ENCODE peak calls at places on chromosomes 6 and 20, in seven cellular contexts. Q, W, Y, K, L, B and D are unnamed samples.
A peak's percentile ranks its signal among the peaks of the same experiment; 100 is the strongest.

GRCh38 chr6:130453230-130453629 is 87.4 kb downstream of the TMEM200A start:
- DNase-seq in Q (peak; percentile 40), W (peak; percentile 35), Y (peak; percentile 80), K (no peak), L (no peak), B (peak; percentile 79), D (no peak)

GRCh38 chr6:139841794-139842215 is 467.4 kb upstream of the CITED2 start:
- DNase-seq in Q (no peak), W (no peak), Y (no peak), K (no peak), L (no peak), B (no peak), D (no peak)

GRCh38 chr6:55185144-55185543 is 10.8 kb downstream of the HCRTR2 start:
- DNase-seq in Q (no peak), W (no peak), Y (no peak), K (no peak), L (no peak), B (no peak), D (no peak)

GRCh38 chr6:155196891-155197290 is 66.9 kb upstream of the CLDN20 start:
- DNase-seq in Q (no peak), W (no peak), Y (no peak), K (no peak), L (no peak), B (no peak), D (no peak)

GRCh38 chr6:42251911-42252637 is 34.4 kb upstream of the MRPS10 start:
- DNase-seq in Q (peak; percentile 33), W (no peak), Y (no peak), K (no peak), L (no peak), B (no peak), D (no peak)

GRCh38 chr6:9516207-9516606 is 898.7 kb downstream of the TFAP2A start:
- DNase-seq in Q (peak; percentile 68), W (peak; percentile 60), Y (peak; percentile 83), K (peak; percentile 17), L (peak; percentile 48), B (peak; percentile 32), D (peak; percentile 30)

GRCh38 chr6:32566957-32567356 is 22.7 kb downstream of the HLA-DRB1 start:
- DNase-seq in Q (no peak), W (peak; percentile 27), Y (no peak), K (no peak), L (no peak), B (peak; percentile 82), D (no peak)

GRCh38 chr6:154154389-154154967 is 115.4 kb downstream of the OPRM1 start:
- DNase-seq in Q (peak; percentile 69), W (peak; percentile 54), Y (peak; percentile 80), K (peak; percentile 61), L (no peak), B (peak; percentile 85), D (no peak)

GRCh38 chr20:35302421-35303335 is 10.5 kb upstream of the FAM83C start:
- DNase-seq in Q (no peak), W (no peak), Y (peak; percentile 88), K (no peak), L (no peak), B (no peak), D (no peak)

GRCh38 chr6:156557269-156557885 is 219.8 kb upstream of the ARID1B start:
- DNase-seq in Q (no peak), W (peak; percentile 82), Y (peak; percentile 28), K (no peak), L (no peak), B (no peak), D (peak; percentile 71)

GRCh38 chr6:90835584-90836212 is 248.8 kb upstream of the MAP3K7 start:
- DNase-seq in Q (no peak), W (no peak), Y (no peak), K (no peak), L (no peak), B (no peak), D (no peak)

GRCh38 chr6:26184492-26184891 is 97.3 kb downstream of the HFE start:
- DNase-seq in Q (no peak), W (no peak), Y (no peak), K (no peak), L (no peak), B (no peak), D (no peak)

GRCh38 chr6:26185802-26186201 is 98.6 kb downstream of the HFE start:
- DNase-seq in Q (no peak), W (no peak), Y (no peak), K (no peak), L (no peak), B (no peak), D (no peak)

GRCh38 chr6:26183237-26183580 is 96.0 kb downstream of the HFE start:
- DNase-seq in Q (no peak), W (no peak), Y (no peak), K (no peak), L (no peak), B (no peak), D (no peak)

GRCh38 chr6:26185004-26185403 is 97.8 kb downstream of the HFE start:
- DNase-seq in Q (no peak), W (no peak), Y (no peak), K (no peak), L (no peak), B (no peak), D (no peak)

GRCh38 chr6:26183581-26184408 is 96.6 kb downstream of the HFE start:
- DNase-seq in Q (peak; percentile 91), W (peak; percentile 98), Y (peak; percentile 92), K (peak; percentile 79), L (peak; percentile 82), B (peak; percentile 97), D (peak; percentile 78)
- H3K4me2 ChIP-seq in Q (peak overlapping the region; percentile 71), W (peak overlapping the region; percentile 77), Y (peak overlapping the region; percentile 76), K (peak overlapping the region; percentile 56), L (peak overlapping the region; percentile 68), B (peak overlapping the region; percentile 73), D (peak overlapping the region; percentile 54)

DNA sequence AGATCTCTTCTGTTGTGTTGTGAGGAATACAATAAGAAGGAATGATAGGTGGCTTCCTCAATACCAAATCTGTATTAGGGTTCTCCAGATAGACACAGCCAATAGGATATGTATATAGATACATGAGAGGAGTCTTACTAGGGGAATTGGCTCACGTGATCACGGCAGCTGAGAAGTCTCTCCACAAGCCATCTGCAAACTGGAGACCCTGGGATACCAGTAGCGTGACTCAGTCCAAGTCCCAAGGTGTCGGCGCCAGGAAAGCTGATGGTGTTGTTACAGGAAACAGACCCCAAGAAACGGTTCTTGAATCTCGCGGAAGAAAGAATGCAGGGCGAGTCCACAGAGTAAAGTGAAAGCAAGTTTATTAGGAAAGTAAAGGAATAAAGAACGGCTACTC is 61.4 kb downstream of the SYTL3 start:
- DNase-seq in Q (peak; percentile 37), W (no peak), Y (peak; percentile 87), K (no peak), L (no peak), B (no peak), D (no peak)
- H3K23ac ChIP-seq in Q (no peak overlapping the region), W (no peak overlapping the region), Y (no peak overlapping the region), K (no peak overlapping the region), L (no peak overlapping the region), B (no peak overlapping the region), D (no peak overlapping the region)

GRCh38 chr6:89237158-89237557 is 20.0 kb upstream of the GABRR1 start:
- DNase-seq in Q (no peak), W (no peak), Y (no peak), K (no peak), L (no peak), B (no peak), D (no peak)
- H3K4ac ChIP-seq in Q (no peak overlapping the region), W (no peak overlapping the region), Y (no peak overlapping the region), K (no peak overlapping the region), L (no peak overlapping the region), B (no peak overlapping the region), D (no peak overlapping the region)

DNA sequence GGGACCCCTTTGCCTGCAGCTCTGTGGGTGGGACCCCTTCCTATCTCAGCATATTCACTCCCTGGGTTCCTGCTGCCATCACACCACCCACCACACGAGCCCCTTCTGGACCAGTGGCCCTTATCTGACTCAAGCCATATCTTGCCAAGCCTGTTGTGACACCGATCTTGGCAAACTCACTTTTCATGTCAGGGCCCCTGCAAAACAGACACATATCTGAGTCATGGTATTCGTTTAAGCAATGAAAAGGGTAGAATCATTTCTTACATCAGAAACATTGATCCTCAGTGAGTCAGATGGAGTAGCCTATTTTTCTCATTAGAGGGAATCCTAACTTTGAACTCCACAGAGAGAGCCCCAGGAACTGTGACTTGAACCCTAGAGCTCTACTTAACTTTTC is 10.6 kb downstream of the RAET1E start:
- DNase-seq in Q (peak; percentile 65), W (no peak), Y (peak; percentile 89), K (no peak), L (no peak), B (peak; percentile 67), D (no peak)
- H3K4me2 ChIP-seq in Q (no peak overlapping the region), W (no peak overlapping the region), Y (peak overlapping the region; percentile 8), K (no peak overlapping the region), L (no peak overlapping the region), B (no peak overlapping the region), D (no peak overlapping the region)

GRCh38 chr6:65461121-65461520 is 245.9 kb downstream of the EYS start:
- DNase-seq in Q (no peak), W (peak; percentile 38), Y (no peak), K (no peak), L (no peak), B (peak; percentile 18), D (no peak)
- H3K23ac ChIP-seq in Q (no peak overlapping the region), W (no peak overlapping the region), Y (no peak overlapping the region), K (no peak overlapping the region), L (no peak overlapping the region), B (no peak overlapping the region), D (no peak overlapping the region)

DNA sequence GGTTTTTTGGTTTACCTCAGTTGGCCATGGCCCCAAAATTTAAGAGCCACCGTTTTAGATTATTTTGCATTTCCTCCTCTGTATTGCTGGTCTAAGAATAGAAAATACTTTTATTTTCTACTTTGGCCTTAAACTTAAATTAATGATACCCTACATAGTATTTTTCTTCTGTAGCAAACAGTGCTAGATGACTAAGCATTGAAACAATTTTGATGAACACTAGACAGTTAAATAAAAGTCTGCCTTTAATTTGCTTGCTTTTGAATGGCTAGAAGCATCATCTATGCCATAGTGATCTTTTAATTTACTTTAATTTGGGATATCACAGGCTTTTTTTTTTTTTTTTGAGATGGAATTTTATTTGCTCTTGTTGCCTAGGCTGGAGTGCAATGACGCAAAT is 106.4 kb downstream of the CD109 start:
- DNase-seq in Q (no peak), W (no peak), Y (peak; percentile 49), K (no peak), L (no peak), B (no peak), D (no peak)
- H3K4ac ChIP-seq in Q (no peak overlapping the region), W (no peak overlapping the region), Y (no peak overlapping the region), K (no peak overlapping the region), L (no peak overlapping the region), B (no peak overlapping the region), D (no peak overlapping the region)

GRCh38 chr6:89819336-89820130 is at the start of gene MDN1:
- DNase-seq in Q (peak; percentile 97), W (peak; percentile 98), Y (peak; percentile 95), K (peak; percentile 93), L (peak; percentile 90), B (peak; percentile 97), D (peak; percentile 93)

GRCh38 chr6:89818977-89819335 is 638 bp downstream of the MDN1 start:
- DNase-seq in Q (peak; percentile 53), W (peak; percentile 69), Y (peak; percentile 30), K (peak; percentile 41), L (no peak), B (peak; percentile 37), D (no peak)

DNA sequence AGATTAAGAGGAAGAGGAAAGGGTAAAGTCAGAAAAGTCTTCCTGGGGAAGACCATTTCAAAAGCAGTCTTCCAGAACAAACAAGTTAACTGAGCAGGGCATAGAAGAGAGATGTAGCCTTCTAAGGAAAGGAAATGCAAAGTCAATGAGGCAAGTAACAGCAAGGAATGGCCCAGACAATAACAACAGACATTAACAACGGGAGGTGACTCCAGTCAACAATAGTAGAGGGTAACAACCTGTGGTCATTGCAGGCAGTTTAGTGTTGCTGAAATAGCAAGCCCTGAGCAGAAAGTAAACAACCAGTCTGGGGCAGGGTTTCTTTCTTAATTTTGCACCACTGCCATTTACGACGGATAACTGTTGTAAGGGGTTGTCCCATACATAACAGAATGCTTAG is 2.1 kb downstream of the MDN1 start:
- DNase-seq in Q (no peak), W (peak; percentile 96), Y (no peak), K (no peak), L (no peak), B (no peak), D (peak; percentile 79)
- H3K4me2 ChIP-seq in Q (no peak overlapping the region), W (peak overlapping the region; percentile 38), Y (no peak overlapping the region), K (peak overlapping the region; percentile 36), L (peak overlapping the region; percentile 82), B (no peak overlapping the region), D (peak overlapping the region; percentile 99)